ENCODE peak calls at places on chromosomes 3 and 15, in eight cellular contexts. One of them, this sample, is unnamed.

GRCh38 chr15:75725719-75726607 is 13.3 kb upstream of the CSPG4 start:
- DNase-seq in nucleus accumbens: no peak
- DNase-seq in A172: no peak
- DNase-seq in T-helper 1 cell: no peak
- DNase-seq in thyroid gland: no peak
- DNase-seq in CD4-positive, alpha-beta T cell: no peak
- DNase-seq in endothelial cell: no peak
- DNase-seq in GM12865: no peak
- DNase-seq in this sample: no peak

GRCh38 chr3:111917300-111917699 is 58.2 kb downstream of the PHLDB2 start:
- DNase-seq in nucleus accumbens: no peak
- DNase-seq in A172: peak
- DNase-seq in T-helper 1 cell: no peak
- DNase-seq in thyroid gland: no peak
- DNase-seq in CD4-positive, alpha-beta T cell: no peak
- DNase-seq in endothelial cell: no peak
- DNase-seq in GM12865: no peak
- DNase-seq in this sample: no peak

GRCh38 chr3:51622868-51623267 is 48.2 kb upstream of the TEX264 start:
- DNase-seq in nucleus accumbens: no peak
- DNase-seq in A172: no peak
- DNase-seq in T-helper 1 cell: no peak
- DNase-seq in thyroid gland: no peak
- DNase-seq in CD4-positive, alpha-beta T cell: no peak
- DNase-seq in endothelial cell: no peak
- DNase-seq in GM12865: no peak
- DNase-seq in this sample: no peak

GRCh38 chr3:178223876-178224275 is 312.4 kb upstream of the KCNMB2 start:
- DNase-seq in nucleus accumbens: no peak
- DNase-seq in A172: no peak
- DNase-seq in T-helper 1 cell: no peak
- DNase-seq in thyroid gland: no peak
- DNase-seq in CD4-positive, alpha-beta T cell: no peak
- DNase-seq in endothelial cell: no peak
- DNase-seq in GM12865: no peak
- DNase-seq in this sample: no peak

GRCh38 chr3:57803647-57804081 is 47.6 kb downstream of the SLMAP start:
- DNase-seq in nucleus accumbens: no peak
- DNase-seq in A172: peak
- DNase-seq in T-helper 1 cell: no peak
- DNase-seq in thyroid gland: peak
- DNase-seq in CD4-positive, alpha-beta T cell: no peak
- DNase-seq in endothelial cell: no peak
- DNase-seq in GM12865: no peak
- DNase-seq in this sample: no peak

GRCh38 chr15:99015677-99016568 is 8.3 kb upstream of the PGPEP1L start:
- DNase-seq in nucleus accumbens: no peak
- DNase-seq in A172: no peak
- DNase-seq in T-helper 1 cell: no peak
- DNase-seq in thyroid gland: peak
- DNase-seq in CD4-positive, alpha-beta T cell: no peak
- DNase-seq in endothelial cell: peak
- DNase-seq in GM12865: no peak
- DNase-seq in this sample: no peak

GRCh38 chr15:64774556-64775523 is 549 bp downstream of the RBPMS2 start:
- DNase-seq in nucleus accumbens: no peak
- DNase-seq in A172: no peak
- DNase-seq in T-helper 1 cell: no peak
- DNase-seq in thyroid gland: peak
- DNase-seq in CD4-positive, alpha-beta T cell: no peak
- DNase-seq in endothelial cell: peak
- DNase-seq in GM12865: no peak
- DNase-seq in this sample: no peak

GRCh38 chr3:108493862-108494261 is 16.5 kb downstream of the MYH15 start:
- DNase-seq in nucleus accumbens: no peak
- DNase-seq in A172: peak
- DNase-seq in T-helper 1 cell: no peak
- DNase-seq in thyroid gland: no peak
- DNase-seq in CD4-positive, alpha-beta T cell: no peak
- DNase-seq in endothelial cell: peak
- DNase-seq in GM12865: no peak
- DNase-seq in this sample: no peak

GRCh38 chr15:84817461-84818081 is 415 bp downstream of the ALPK3 start:
- DNase-seq in nucleus accumbens: no peak
- DNase-seq in A172: no peak
- DNase-seq in T-helper 1 cell: no peak
- DNase-seq in thyroid gland: peak
- DNase-seq in CD4-positive, alpha-beta T cell: no peak
- DNase-seq in endothelial cell: peak
- DNase-seq in GM12865: no peak
- DNase-seq in this sample: no peak

GRCh38 chr15:48190932-48191573 is 412 bp upstream of the CTXN2 start:
- DNase-seq in nucleus accumbens: no peak
- DNase-seq in A172: peak
- DNase-seq in T-helper 1 cell: peak
- DNase-seq in thyroid gland: peak
- DNase-seq in CD4-positive, alpha-beta T cell: peak
- DNase-seq in endothelial cell: peak
- DNase-seq in GM12865: peak
- DNase-seq in this sample: no peak

GRCh38 chr3:193847402-193847801 is 254.4 kb downstream of the OPA1 start:
- DNase-seq in nucleus accumbens: no peak
- DNase-seq in A172: no peak
- DNase-seq in T-helper 1 cell: no peak
- DNase-seq in thyroid gland: no peak
- DNase-seq in CD4-positive, alpha-beta T cell: no peak
- DNase-seq in endothelial cell: no peak
- DNase-seq in GM12865: no peak
- DNase-seq in this sample: no peak

GRCh38 chr15:75042730-75043508 is 19.5 kb downstream of the PPCDC start:
- DNase-seq in nucleus accumbens: peak
- DNase-seq in A172: peak
- DNase-seq in T-helper 1 cell: peak
- DNase-seq in thyroid gland: peak
- DNase-seq in CD4-positive, alpha-beta T cell: peak
- DNase-seq in endothelial cell: peak
- DNase-seq in GM12865: peak
- DNase-seq in this sample: peak

GRCh38 chr15:47991376-47991775 is 129.4 kb upstream of the SLC24A5 start:
- DNase-seq in nucleus accumbens: no peak
- DNase-seq in A172: no peak
- DNase-seq in T-helper 1 cell: no peak
- DNase-seq in thyroid gland: no peak
- DNase-seq in CD4-positive, alpha-beta T cell: no peak
- DNase-seq in endothelial cell: no peak
- DNase-seq in GM12865: no peak
- DNase-seq in this sample: no peak

GRCh38 chr15:46525984-46526725 is 891.3 kb downstream of the SQOR start:
- DNase-seq in nucleus accumbens: no peak
- DNase-seq in A172: no peak
- DNase-seq in T-helper 1 cell: no peak
- DNase-seq in thyroid gland: no peak
- DNase-seq in CD4-positive, alpha-beta T cell: no peak
- DNase-seq in endothelial cell: no peak
- DNase-seq in GM12865: no peak
- DNase-seq in this sample: no peak

GRCh38 chr15:81254277-81255265 is 57.9 kb downstream of the IL16 start:
- DNase-seq in nucleus accumbens: no peak
- DNase-seq in A172: no peak
- DNase-seq in T-helper 1 cell: no peak
- DNase-seq in thyroid gland: no peak
- DNase-seq in CD4-positive, alpha-beta T cell: no peak
- DNase-seq in endothelial cell: no peak
- DNase-seq in GM12865: no peak
- DNase-seq in this sample: no peak

GRCh38 chr15:100765458-100766224 is 114.0 kb upstream of the ALDH1A3 start:
- DNase-seq in nucleus accumbens: no peak
- DNase-seq in A172: no peak
- DNase-seq in T-helper 1 cell: no peak
- DNase-seq in thyroid gland: no peak
- DNase-seq in CD4-positive, alpha-beta T cell: no peak
- DNase-seq in endothelial cell: no peak
- DNase-seq in GM12865: no peak
- DNase-seq in this sample: peak

GRCh38 chr3:194220776-194221735 is 85.1 kb downstream of the HES1 start:
- DNase-seq in nucleus accumbens: no peak
- DNase-seq in A172: peak
- DNase-seq in T-helper 1 cell: no peak
- DNase-seq in thyroid gland: no peak
- DNase-seq in CD4-positive, alpha-beta T cell: no peak
- DNase-seq in endothelial cell: no peak
- DNase-seq in GM12865: no peak
- DNase-seq in this sample: no peak

GRCh38 chr15:98241032-98241554 is 280.6 kb downstream of the ARRDC4 start:
- DNase-seq in nucleus accumbens: no peak
- DNase-seq in A172: no peak
- DNase-seq in T-helper 1 cell: no peak
- DNase-seq in thyroid gland: no peak
- DNase-seq in CD4-positive, alpha-beta T cell: no peak
- DNase-seq in endothelial cell: no peak
- DNase-seq in GM12865: no peak
- DNase-seq in this sample: no peak

GRCh38 chr3:54427951-54428871 is 305.9 kb downstream of the CACNA2D3 start:
- DNase-seq in nucleus accumbens: peak
- DNase-seq in A172: peak
- DNase-seq in T-helper 1 cell: no peak
- DNase-seq in thyroid gland: peak
- DNase-seq in CD4-positive, alpha-beta T cell: no peak
- DNase-seq in endothelial cell: peak
- DNase-seq in GM12865: peak
- DNase-seq in this sample: peak

GRCh38 chr3:8712871-8713360 is 20.7 kb upstream of the CAV3 start:
- DNase-seq in nucleus accumbens: no peak
- DNase-seq in A172: no peak
- DNase-seq in T-helper 1 cell: no peak
- DNase-seq in thyroid gland: no peak
- DNase-seq in CD4-positive, alpha-beta T cell: no peak
- DNase-seq in endothelial cell: no peak
- DNase-seq in GM12865: no peak
- DNase-seq in this sample: no peak

GRCh38 chr3:157406376-157406775 is 30.3 kb upstream of the PTX3 start:
- DNase-seq in nucleus accumbens: no peak
- DNase-seq in A172: no peak
- DNase-seq in T-helper 1 cell: no peak
- DNase-seq in thyroid gland: peak
- DNase-seq in CD4-positive, alpha-beta T cell: no peak
- DNase-seq in endothelial cell: peak
- DNase-seq in GM12865: no peak
- DNase-seq in this sample: no peak

GRCh38 chr3:53350652-53351051 is 3.3 kb upstream of the DCP1A start:
- DNase-seq in nucleus accumbens: no peak
- DNase-seq in A172: peak
- DNase-seq in T-helper 1 cell: no peak
- DNase-seq in thyroid gland: no peak
- DNase-seq in CD4-positive, alpha-beta T cell: no peak
- DNase-seq in endothelial cell: peak
- DNase-seq in GM12865: peak
- DNase-seq in this sample: peak